ENCODE peak calls at places on chromosomes 7 and 10, in six cellular contexts. U is progenitor cell of endocrine pancreas, K is HuH-7, L is MV-4-11, B is HTR-8/SVneo, V is M059J. P is an unnamed sample.

GRCh38 chr7:41708621-41709358 is 5.9 kb upstream of the INHBA start:
- DNase-seq in U (no peak), B (no peak), L (no peak), K (no peak), V (no peak), P (no peak)

GRCh38 chr10:108336836-108337235 is 1172.3 kb upstream of the SORCS1 start:
- DNase-seq in B (no peak), L (no peak), K (no peak), U (no peak), V (no peak), P (no peak)

GRCh38 chr7:133735222-133735621 is 391.9 kb upstream of the LRGUK start:
- DNase-seq in L (no peak), U (no peak), K (no peak), V (peak; percentile 55), B (no peak), P (peak; percentile 10)

GRCh38 chr7:7157887-7158271 is 24.5 kb upstream of the C1GALT1 start:
- DNase-seq in L (no peak), V (peak; percentile 69), U (no peak), K (no peak), B (no peak), P (peak; percentile 22)

GRCh38 chr10:3264178-3264867 is 91.7 kb upstream of the PITRM1 start:
- DNase-seq in U (no peak), K (no peak), V (peak; percentile 36), B (no peak), L (peak; percentile 32), P (no peak)

GRCh38 chr10:35533565-35533964 is 71.6 kb upstream of the GJD4 start:
- DNase-seq in V (peak; percentile 60), B (no peak), K (no peak), U (no peak), L (no peak), P (no peak)

GRCh38 chr7:51141451-51141971 is 175.1 kb downstream of the COBL start:
- DNase-seq in B (no peak), V (peak; percentile 58), K (no peak), U (no peak), L (no peak), P (peak; percentile 60)

GRCh38 chr7:155808551-155809331 is 3.5 kb downstream of the SHH start:
- DNase-seq in L (no peak), B (no peak), K (peak; percentile 86), V (no peak), U (no peak), P (peak; percentile 14)

GRCh38 chr7:128393526-128394330 is 16.1 kb downstream of the IMPDH1 start:
- DNase-seq in V (no peak), L (no peak), U (no peak), B (no peak), K (no peak), P (no peak)

GRCh38 chr10:129122846-129123245 is 344.2 kb upstream of the MGMT start:
- DNase-seq in U (no peak), K (no peak), B (no peak), V (no peak), L (no peak), P (no peak)

GRCh38 chr10:71300555-71301370 is 18.3 kb upstream of the SLC29A3 start:
- DNase-seq in L (no peak), B (no peak), U (no peak), K (no peak), V (no peak), P (no peak)

GRCh38 chr7:50751136-50751535 is 31.6 kb downstream of the GRB10 start:
- DNase-seq in B (no peak), K (no peak), L (no peak), V (no peak), U (no peak), P (peak; percentile 11)

GRCh38 chr7:118104812-118105441 is 79.0 kb upstream of the LSM8 start:
- DNase-seq in K (peak; percentile 9), L (peak; percentile 21), U (no peak), B (peak; percentile 1), V (peak; percentile 23), P (peak; percentile 54)

GRCh38 chr7:155259791-155260497 is 37.7 kb upstream of the INSIG1 start:
- DNase-seq in K (no peak), U (no peak), B (no peak), L (no peak), V (no peak), P (no peak)

GRCh38 chr10:119001717-119002500 is 27.6 kb upstream of the NANOS1 start:
- DNase-seq in V (no peak), K (no peak), B (no peak), L (no peak), U (no peak), P (no peak)

GRCh38 chr7:109890622-109891021 is 1200.3 kb upstream of the LRRN3 start:
- DNase-seq in K (no peak), L (no peak), V (no peak), B (no peak), U (no peak), P (no peak)

GRCh38 chr7:138981332-138982203 is at the start of gene KIAA1549:
- DNase-seq in B (peak; percentile 51), V (peak; percentile 70), K (peak; percentile 77), U (peak; percentile 68), L (peak; percentile 29), P (peak; percentile 77)

GRCh38 chr10:78944658-78945333 is 124.0 kb upstream of the ZMIZ1 start:
- DNase-seq in U (no peak), V (peak; percentile 93), B (peak; percentile 53), K (no peak), L (no peak), P (peak; percentile 77)

GRCh38 chr7:107563761-107564552 is at the start of the genes COG5 and DUS4L:
- DNase-seq in K (peak; percentile 79), B (peak; percentile 69), V (peak; percentile 76), L (peak; percentile 63), U (peak; percentile 68), P (peak; percentile 81)

GRCh38 chr10:43902842-43903241 is 254.2 kb upstream of the ZNF32 start:
- DNase-seq in B (no peak), K (no peak), L (no peak), U (no peak), V (no peak), P (no peak)

GRCh38 chr10:123027861-123028260 is 19.1 kb downstream of the ACADSB start:
- DNase-seq in U (no peak), L (no peak), B (no peak), K (no peak), V (peak; percentile 53), P (no peak)

GRCh38 chr10:86139066-86139657 is 227.4 kb downstream of the GRID1 start:
- DNase-seq in K (peak; percentile 58), U (no peak), L (peak; percentile 7), B (peak; percentile 12), V (peak; percentile 24), P (peak; percentile 17)

GRCh38 chr7:147547252-147547897 is 1043.2 kb upstream of the C7orf33 start:
- DNase-seq in B (no peak), L (peak; percentile 43), V (no peak), K (peak; percentile 19), U (no peak), P (peak; percentile 66)